ENCODE peak calls at places on chromosomes 2 and 18, in six cellular contexts. K is PC-9, L is GM23248, G is GM23338, U is PC-3, A is neural progenitor cell. J is an unnamed sample.

GRCh38 chr2:203579131-203579643 is 44.1 kb upstream of the RAPH1 start:
- DNase-seq in U (peak; percentile 97), G (peak; percentile 41), K (peak; percentile 68), L (peak; percentile 91), A (no peak), J (peak; percentile 93)

GRCh38 chr2:72827999-72828646 is 2.3 kb upstream of the EXOC6B start:
- DNase-seq in L (peak; percentile 28), K (peak; percentile 33), U (peak; percentile 92), G (no peak), A (no peak), J (no peak)

GRCh38 chr2:224832207-224832606 is 116.0 kb upstream of the CCDC195 start:
- DNase-seq in A (no peak), K (no peak), G (no peak), U (no peak), L (no peak), J (no peak)

GRCh38 chr2:99837103-99837591 is 305.2 kb downstream of the AFF3 start:
- DNase-seq in G (no peak), U (no peak), K (no peak), A (no peak), L (no peak), J (no peak)

GRCh38 chr2:218982312-218983262 is 2.4 kb downstream of the FEV start:
- DNase-seq in K (no peak), G (peak; percentile 47), L (no peak), A (no peak), U (no peak), J (peak; percentile 4)

GRCh38 chr2:210475726-210476125 is 833 bp downstream of the LANCL1 start:
- DNase-seq in K (no peak), G (no peak), U (no peak), L (peak; percentile 42), A (no peak), J (no peak)

GRCh38 chr2:205130111-205130829 is 552.0 kb upstream of the NRP2 start:
- DNase-seq in A (no peak), G (no peak), K (no peak), L (no peak), U (no peak), J (no peak)

GRCh38 chr2:235098736-235099494 is 147.1 kb downstream of the SH3BP4 start:
- DNase-seq in K (no peak), L (peak; percentile 33), U (peak; percentile 70), A (no peak), G (peak; percentile 6), J (no peak)

GRCh38 chr2:159399716-159400525 is 113.4 kb upstream of the WDSUB1 start:
- DNase-seq in L (peak; percentile 54), A (no peak), K (no peak), U (peak; percentile 70), G (no peak), J (peak; percentile 61)

GRCh38 chr2:9152975-9153402 is 53.6 kb upstream of the ASAP2 start:
- DNase-seq in G (no peak), U (no peak), K (no peak), L (peak; percentile 53), A (no peak), J (no peak)

GRCh38 chr2:20410556-20411277 is 36.2 kb upstream of the RHOB start:
- DNase-seq in A (no peak), L (no peak), K (no peak), G (no peak), U (no peak), J (no peak)

GRCh38 chr2:5387421-5387820 is 304.8 kb upstream of the SOX11 start:
- DNase-seq in K (no peak), A (no peak), U (peak; percentile 16), G (no peak), L (no peak), J (no peak)

GRCh38 chr2:159521272-159521671 is 95.1 kb downstream of the BAZ2B start:
- DNase-seq in U (no peak), A (no peak), K (no peak), L (no peak), G (no peak), J (no peak)

GRCh38 chr18:32373995-32374394 is 96.7 kb downstream of the GAREM1 start:
- DNase-seq in G (no peak), K (peak; percentile 32), L (peak; percentile 40), A (no peak), U (peak; percentile 34), J (no peak)

GRCh38 chr2:52821631-52822030 is 946.0 kb upstream of the CHAC2 start:
- DNase-seq in U (peak; percentile 19), L (peak; percentile 0), A (no peak), G (peak; percentile 23), K (no peak), J (peak; percentile 7)

GRCh38 chr2:20050104-20050711 is 1.2 kb downstream of the LAPTM4A start:
- DNase-seq in U (peak; percentile 82), A (no peak), L (peak; percentile 86), K (peak; percentile 15), G (peak; percentile 9), J (peak; percentile 37)

GRCh38 chr2:164837807-164838206 is 3.8 kb downstream of the COBLL1 start:
- DNase-seq in U (no peak), G (no peak), L (no peak), A (no peak), K (no peak), J (no peak)

GRCh38 chr18:46152808-46153617 is 48.8 kb downstream of the HAUS1 start:
- DNase-seq in L (peak; percentile 78), G (peak; percentile 63), K (peak; percentile 91), A (peak; percentile 52), U (peak; percentile 68), J (no peak)

GRCh38 chr18:26618130-26618529 is 69.8 kb upstream of the KCTD1 start:
- DNase-seq in A (no peak), L (no peak), G (no peak), U (no peak), K (no peak), J (no peak)

GRCh38 chr2:133802366-133802765 is 234.1 kb upstream of the NCKAP5 start:
- DNase-seq in L (no peak), A (no peak), K (no peak), U (no peak), G (no peak), J (no peak)

GRCh38 chr2:237161239-237161638 is 75.5 kb downstream of the COPS8 start:
- DNase-seq in K (no peak), L (peak; percentile 30), G (no peak), U (no peak), A (no peak), J (no peak)

GRCh38 chr2:112092286-112093041 is 37.4 kb downstream of the TMEM87B start:
- DNase-seq in A (no peak), G (peak; percentile 3), K (no peak), U (peak; percentile 54), L (peak; percentile 62), J (no peak)

GRCh38 chr2:186059096-186059495 is 320.5 kb downstream of the FSIP2 start:
- DNase-seq in K (no peak), L (peak; percentile 12), U (peak; percentile 47), A (no peak), G (no peak), J (no peak)

GRCh38 chr18:79888016-79888415 is 63.4 kb downstream of the SLC66A2 start:
- DNase-seq in L (no peak), K (no peak), U (no peak), A (no peak), G (no peak), J (no peak)

GRCh38 chr2:23900927-23901322 is 26.0 kb downstream of the ATAD2B start:
- DNase-seq in G (no peak), A (no peak), L (peak; percentile 91), U (peak; percentile 78), K (no peak), J (no peak)

GRCh38 chr2:21966139-21966538 is 842.4 kb downstream of the TDRD15 start:
- DNase-seq in U (no peak), G (no peak), K (no peak), L (no peak), A (no peak), J (no peak)

DNA sequence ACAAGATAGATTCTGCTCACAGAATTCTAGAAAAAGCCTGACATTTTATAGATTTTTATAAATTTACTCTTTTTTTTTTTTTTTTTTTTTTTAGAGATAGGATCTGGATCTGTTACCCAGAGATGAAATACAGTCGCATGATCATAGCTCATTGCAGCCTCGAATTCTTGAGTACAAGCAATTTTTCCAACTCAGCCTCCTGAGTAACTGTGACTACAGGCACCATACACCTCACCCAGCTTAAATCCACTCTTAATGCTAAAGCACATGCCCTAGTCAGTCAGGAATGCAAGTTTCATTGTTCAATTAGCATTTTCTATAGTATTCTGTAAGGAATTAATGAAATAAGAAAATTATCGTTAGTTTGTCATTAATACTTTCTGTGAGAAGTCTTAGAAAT is 32.1 kb upstream of the WDR75 start:
- DNase-seq in A (no peak), U (no peak), L (peak; percentile 40), G (no peak), K (no peak), J (no peak)
- H3F3A ChIP-seq in A (no peaks in the 10 kb centered on the region), U (no peaks in the 10 kb centered on the region), L (peaks cover 35% of the 10 kb centered on the region), G (no peaks in the 10 kb centered on the region), K (no peaks in the 10 kb centered on the region), J (no peaks in the 10 kb centered on the region)

GRCh38 chr18:70319185-70319584 is 30.3 kb downstream of the SOCS6 start:
- DNase-seq in A (no peak), G (no peak), K (no peak), L (no peak), U (no peak), J (no peak)
- TF ChIP-seq EZH2 in A (no peak), G (no peak), K (no peak), L (no peak), U (no peak), J (no peak)

GRCh38 chr18:6816154-6816553 is 86.6 kb downstream of the ARHGAP28 start:
- DNase-seq in U (no peak), A (no peak), K (no peak), L (no peak), G (no peak), J (peak; percentile 2)

GRCh38 chr18:6820314-6820713 is 90.8 kb downstream of the ARHGAP28 start:
- DNase-seq in U (no peak), A (no peak), K (no peak), G (no peak), L (no peak), J (no peak)

GRCh38 chr18:6821346-6821745 is 91.8 kb downstream of the ARHGAP28 start:
- DNase-seq in A (no peak), G (no peak), K (no peak), U (no peak), L (no peak), J (no peak)

DNA sequence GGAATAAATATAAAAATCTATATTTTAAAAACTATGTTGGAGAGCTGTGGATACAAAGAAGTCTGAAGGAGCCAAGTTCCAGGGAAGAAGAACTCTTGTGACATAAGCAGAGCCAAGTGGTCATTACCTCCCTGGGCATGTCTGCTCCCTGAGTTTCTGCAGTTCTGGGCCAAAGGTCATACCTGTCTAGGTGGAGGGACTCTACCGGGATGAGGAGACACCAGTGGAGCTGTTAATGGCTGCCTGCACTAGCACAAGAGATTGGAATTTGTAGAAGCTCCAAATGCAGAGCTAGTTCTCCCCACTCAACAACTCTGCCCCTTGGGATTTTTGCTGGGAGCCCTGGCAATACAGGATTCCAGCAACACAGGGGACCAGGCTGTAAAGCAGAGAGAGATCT is 89.8 kb downstream of the ARHGAP28 start:
- DNase-seq in A (no peak), L (no peak), G (no peak), U (no peak), K (no peak), J (no peak)
- H3F3A ChIP-seq in A (no peaks in the 10 kb centered on the region), L (no peaks in the 10 kb centered on the region), G (no peaks in the 10 kb centered on the region), U (no peaks in the 10 kb centered on the region), K (no peaks in the 10 kb centered on the region), J (no peaks in the 10 kb centered on the region)

DNA sequence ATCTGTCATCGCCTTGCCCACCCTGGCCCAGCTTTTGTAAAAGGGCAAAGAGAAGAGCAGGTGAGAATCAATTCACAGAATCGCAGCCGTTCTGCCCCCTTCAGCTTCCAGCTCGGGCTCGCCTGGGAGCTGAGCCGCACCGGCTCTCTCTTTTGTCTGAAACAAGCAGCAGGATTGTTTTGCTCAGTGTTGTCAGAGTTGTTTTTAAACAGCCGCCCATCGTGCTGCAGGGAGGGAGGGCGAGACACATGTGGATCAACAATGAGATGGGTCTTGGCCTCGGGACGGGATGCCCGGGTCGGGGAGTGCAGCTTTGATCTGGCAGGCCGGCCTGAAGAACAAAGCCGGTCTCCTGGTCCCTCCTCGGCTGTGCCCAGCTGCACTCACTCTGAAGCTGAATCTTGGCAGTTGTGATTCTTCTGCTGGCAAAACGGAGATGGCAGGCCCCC is 39.7 kb upstream of the HDAC4 start:
- DNase-seq in G (peak; percentile 37), A (peak; percentile 94), L (peak; percentile 18), U (no peak), K (no peak), J (no peak)
- TF ChIP-seq EZH2 in G (no peak), A (no peak), L (no peak), U (no peak), K (no peak), J (no peak)

J was measured in MM.1S.